ENCODE peak calls at places on chromosomes 4 and X, in eight cellular contexts. U, N, X, J, I, C, T and F are unnamed samples.

GRCh38 chrX:131907488-131908314 is 115.4 kb upstream of the STK26 start:
- DNase-seq in U (no peak), N (no peak), X (no peak), J (no peak), I (no peak), C (no peak), T (no peak), F (no peak)

GRCh38 chr4:178953447-178954120 is 1511.3 kb upstream of the AGA start:
- DNase-seq in U (no peak), N (no peak), X (no peak), J (no peak), I (no peak), C (no peak), T (no peak), F (no peak)

GRCh38 chrX:96837808-96838207 is 45.9 kb upstream of the RPA4 start:
- DNase-seq in U (peak; percentile 46), N (no peak), X (no peak), J (no peak), I (no peak), C (no peak), T (no peak), F (no peak)

GRCh38 chrX:70421618-70422017 is 1.5 kb upstream of the GDPD2 start:
- DNase-seq in U (peak; percentile 5), N (no peak), X (no peak), J (peak; percentile 18), I (no peak), C (no peak), T (no peak), F (no peak)

GRCh38 chr4:169664615-169665014 is 44.2 kb downstream of the CLCN3 start:
- DNase-seq in U (no peak), N (no peak), X (no peak), J (no peak), I (no peak), C (no peak), T (peak; percentile 31), F (no peak)

GRCh38 chr4:632391-632790 is 7.0 kb downstream of the PDE6B start:
- DNase-seq in U (no peak), N (no peak), X (no peak), J (no peak), I (no peak), C (no peak), T (no peak), F (no peak)

GRCh38 chr4:166290426-166290825 is 417.4 kb downstream of the TLL1 start:
- DNase-seq in U (no peak), N (no peak), X (no peak), J (no peak), I (no peak), C (no peak), T (no peak), F (no peak)

GRCh38 chr4:165152527-165152926 is 39.9 kb upstream of the TMEM192 start:
- DNase-seq in U (no peak), N (no peak), X (no peak), J (no peak), I (no peak), C (no peak), T (no peak), F (peak; percentile 11)